ENCODE peak calls at places on chromosomes 6 and 20, in six cellular contexts. One of them, this sample, is unnamed.

GRCh38 chr6:5653801-5654200 is 352.9 kb downstream of the NRN1 start:
- DNase-seq in heart right ventricle: peak; percentile 23
- DNase-seq in stomach: no peak
- DNase-seq in IMR-90: no peak
- DNase-seq in ovary: no peak
- DNase-seq in Peyer's patch: no peak
- DNase-seq in this sample: no peak

GRCh38 chr6:138622967-138623366 is 123.7 kb upstream of the NHSL1 start:
- DNase-seq in heart right ventricle: no peak
- DNase-seq in Peyer's patch: no peak
- DNase-seq in stomach: no peak
- DNase-seq in ovary: no peak
- DNase-seq in IMR-90: no peak
- DNase-seq in this sample: no peak

GRCh38 chr20:42572320-42573016 is 617.2 kb downstream of the PTPRT start:
- DNase-seq in ovary: no peak
- DNase-seq in IMR-90: no peak
- DNase-seq in heart right ventricle: no peak
- DNase-seq in stomach: no peak
- DNase-seq in Peyer's patch: no peak
- DNase-seq in this sample: no peak

GRCh38 chr20:10040070-10040970 is 5.5 kb downstream of the ANKEF1 start:
- DNase-seq in ovary: no peak
- DNase-seq in Peyer's patch: no peak
- DNase-seq in IMR-90: peak; percentile 85
- DNase-seq in heart right ventricle: no peak
- DNase-seq in stomach: no peak
- DNase-seq in this sample: no peak

GRCh38 chr6:35024601-35025054 is 116.5 kb downstream of the TCP11 start:
- DNase-seq in Peyer's patch: no peak
- DNase-seq in IMR-90: peak; percentile 45
- DNase-seq in stomach: peak; percentile 47
- DNase-seq in heart right ventricle: peak; percentile 52
- DNase-seq in ovary: no peak
- DNase-seq in this sample: peak; percentile 57

GRCh38 chr6:89794324-89794723 is 25.3 kb downstream of the MDN1 start:
- DNase-seq in heart right ventricle: no peak
- DNase-seq in Peyer's patch: no peak
- DNase-seq in ovary: no peak
- DNase-seq in stomach: no peak
- DNase-seq in IMR-90: no peak
- DNase-seq in this sample: no peak

GRCh38 chr6:148177589-148178233 is 164.9 kb upstream of the SASH1 start:
- DNase-seq in heart right ventricle: peak; percentile 75
- DNase-seq in ovary: peak; percentile 67
- DNase-seq in Peyer's patch: peak; percentile 20
- DNase-seq in stomach: peak; percentile 79
- DNase-seq in IMR-90: peak; percentile 68
- DNase-seq in this sample: no peak

GRCh38 chr20:58237318-58238182 is 9.1 kb upstream of the ANKRD60 start:
- DNase-seq in stomach: no peak
- DNase-seq in heart right ventricle: no peak
- DNase-seq in ovary: no peak
- DNase-seq in Peyer's patch: no peak
- DNase-seq in IMR-90: peak; percentile 82
- DNase-seq in this sample: no peak

GRCh38 chr6:122947355-122947754 is 48.7 kb upstream of the CLVS2 start:
- DNase-seq in IMR-90: no peak
- DNase-seq in heart right ventricle: no peak
- DNase-seq in ovary: no peak
- DNase-seq in stomach: peak; percentile 22
- DNase-seq in Peyer's patch: no peak
- DNase-seq in this sample: no peak

GRCh38 chr20:9838378-9839295 is at the start of gene PAK5:
- DNase-seq in IMR-90: peak; percentile 15
- DNase-seq in heart right ventricle: no peak
- DNase-seq in stomach: peak; percentile 79
- DNase-seq in ovary: no peak
- DNase-seq in Peyer's patch: no peak
- DNase-seq in this sample: peak; percentile 18

GRCh38 chr20:41287327-41287726 is 30.2 kb downstream of the ZHX3 start:
- DNase-seq in heart right ventricle: no peak
- DNase-seq in ovary: no peak
- DNase-seq in IMR-90: peak; percentile 97
- DNase-seq in stomach: no peak
- DNase-seq in Peyer's patch: no peak
- DNase-seq in this sample: no peak

GRCh38 chr6:89500486-89501020 is 67.6 kb downstream of the ANKRD6 start:
- DNase-seq in Peyer's patch: no peak
- DNase-seq in heart right ventricle: no peak
- DNase-seq in ovary: no peak
- DNase-seq in IMR-90: no peak
- DNase-seq in stomach: no peak
- DNase-seq in this sample: no peak

GRCh38 chr20:62822788-62823651 is 6.2 kb downstream of the COL9A3 start:
- DNase-seq in heart right ventricle: no peak
- DNase-seq in Peyer's patch: peak; percentile 64
- DNase-seq in ovary: no peak
- DNase-seq in IMR-90: peak; percentile 11
- DNase-seq in stomach: peak; percentile 74
- DNase-seq in this sample: peak; percentile 83

GRCh38 chr6:12403201-12403826 is 113.2 kb downstream of the EDN1 start:
- DNase-seq in ovary: no peak
- DNase-seq in Peyer's patch: no peak
- DNase-seq in IMR-90: peak; percentile 69
- DNase-seq in heart right ventricle: no peak
- DNase-seq in stomach: no peak
- DNase-seq in this sample: no peak

GRCh38 chr6:41371461-41371991 is 36.1 kb downstream of the NCR2 start:
- DNase-seq in heart right ventricle: peak; percentile 55
- DNase-seq in IMR-90: peak; percentile 42
- DNase-seq in ovary: no peak
- DNase-seq in Peyer's patch: no peak
- DNase-seq in stomach: peak; percentile 70
- DNase-seq in this sample: no peak

GRCh38 chr6:153208706-153209105 is 77.6 kb upstream of the RGS17 start:
- DNase-seq in stomach: no peak
- DNase-seq in Peyer's patch: no peak
- DNase-seq in IMR-90: no peak
- DNase-seq in ovary: no peak
- DNase-seq in heart right ventricle: peak; percentile 20
- DNase-seq in this sample: no peak

GRCh38 chr6:138377844-138378243 is at the start of gene SMIM28:
- DNase-seq in IMR-90: no peak
- DNase-seq in Peyer's patch: no peak
- DNase-seq in stomach: no peak
- DNase-seq in heart right ventricle: no peak
- DNase-seq in ovary: no peak
- DNase-seq in this sample: no peak

GRCh38 chr6:155521719-155522118 is 66.1 kb upstream of the NOX3 start:
- DNase-seq in stomach: no peak
- DNase-seq in ovary: no peak
- DNase-seq in Peyer's patch: no peak
- DNase-seq in heart right ventricle: no peak
- DNase-seq in IMR-90: peak; percentile 61
- DNase-seq in this sample: no peak

GRCh38 chr20:50693001-50693400 is 1.7 kb upstream of the RIPOR3 start:
- DNase-seq in heart right ventricle: no peak
- DNase-seq in Peyer's patch: no peak
- DNase-seq in stomach: no peak
- DNase-seq in IMR-90: no peak
- DNase-seq in ovary: no peak
- DNase-seq in this sample: no peak

GRCh38 chr6:163828038-163828790 is 413.7 kb downstream of the QKI start:
- DNase-seq in heart right ventricle: peak; percentile 42
- DNase-seq in Peyer's patch: no peak
- DNase-seq in stomach: no peak
- DNase-seq in ovary: no peak
- DNase-seq in IMR-90: peak; percentile 35
- DNase-seq in this sample: no peak

GRCh38 chr20:57262244-57263126 is 4.0 kb downstream of the BMP7 start:
- DNase-seq in heart right ventricle: no peak
- DNase-seq in Peyer's patch: no peak
- DNase-seq in stomach: no peak
- DNase-seq in ovary: no peak
- DNase-seq in IMR-90: no peak
- DNase-seq in this sample: no peak

GRCh38 chr6:132131777-132132176 is 180.6 kb upstream of the CCN2 start:
- DNase-seq in IMR-90: peak; percentile 100
- DNase-seq in ovary: peak; percentile 42
- DNase-seq in Peyer's patch: no peak
- DNase-seq in heart right ventricle: peak; percentile 16
- DNase-seq in stomach: no peak
- DNase-seq in this sample: no peak

GRCh38 chr6:29532320-29532951 is 27.1 kb downstream of the UBD start:
- DNase-seq in IMR-90: no peak
- DNase-seq in stomach: no peak
- DNase-seq in ovary: no peak
- DNase-seq in Peyer's patch: no peak
- DNase-seq in heart right ventricle: no peak
- DNase-seq in this sample: no peak

GRCh38 chr6:132650413-132650812 is 8.6 kb downstream of the TAAR1 start:
- DNase-seq in ovary: no peak
- DNase-seq in Peyer's patch: no peak
- DNase-seq in heart right ventricle: no peak
- DNase-seq in IMR-90: no peak
- DNase-seq in stomach: no peak
- DNase-seq in this sample: no peak

GRCh38 chr6:1380625-1381396 is 8.6 kb upstream of the FOXF2 start:
- DNase-seq in IMR-90: no peak
- DNase-seq in ovary: no peak
- DNase-seq in stomach: no peak
- DNase-seq in Peyer's patch: no peak
- DNase-seq in heart right ventricle: no peak
- DNase-seq in this sample: no peak

GRCh38 chr6:1382883-1383728 is 6.3 kb upstream of the FOXF2 start:
- DNase-seq in ovary: no peak
- DNase-seq in Peyer's patch: no peak
- DNase-seq in heart right ventricle: no peak
- DNase-seq in stomach: no peak
- DNase-seq in IMR-90: no peak
- DNase-seq in this sample: no peak

GRCh38 chr6:1383729-1384548 is 5.4 kb upstream of the FOXF2 start:
- DNase-seq in Peyer's patch: no peak
- DNase-seq in heart right ventricle: no peak
- DNase-seq in IMR-90: no peak
- DNase-seq in ovary: no peak
- DNase-seq in stomach: no peak
- DNase-seq in this sample: no peak

GRCh38 chr6:1381397-1382330 is 7.7 kb upstream of the FOXF2 start:
- DNase-seq in ovary: peak; percentile 28
- DNase-seq in IMR-90: no peak
- DNase-seq in heart right ventricle: peak; percentile 55
- DNase-seq in stomach: peak; percentile 69
- DNase-seq in Peyer's patch: no peak
- DNase-seq in this sample: peak; percentile 63

DNA sequence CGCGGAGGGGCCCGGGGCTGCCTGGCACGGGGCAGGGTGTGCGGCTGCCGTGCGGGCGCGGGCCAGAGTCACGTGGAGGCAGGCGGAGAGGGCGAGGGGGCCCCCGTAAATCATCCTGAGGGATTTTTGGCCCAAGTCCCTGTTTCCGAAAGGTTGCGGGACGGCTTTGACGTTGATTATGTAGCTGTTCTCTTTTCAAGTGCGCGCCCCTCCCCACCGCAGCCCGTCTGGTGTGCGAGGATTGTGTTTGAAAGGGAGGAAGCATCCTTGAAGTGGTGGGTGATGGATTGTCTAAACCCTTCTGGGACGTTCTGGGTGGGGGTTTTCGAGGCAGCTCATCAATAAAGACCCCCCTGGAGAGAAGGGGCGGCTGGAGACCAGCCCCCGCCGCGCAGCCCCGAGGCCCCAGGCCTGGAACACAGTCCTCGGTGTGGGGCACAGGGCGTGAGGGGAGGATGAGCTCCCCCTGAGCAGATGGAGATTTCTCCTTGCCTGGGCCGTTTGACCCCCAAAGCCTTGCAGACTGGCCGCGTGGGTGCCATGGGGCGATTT is 7.0 kb upstream of the FOXF2 start:
- DNase-seq in stomach: no peak
- DNase-seq in ovary: no peak
- DNase-seq in IMR-90: no peak
- DNase-seq in heart right ventricle: no peak
- DNase-seq in Peyer's patch: no peak
- DNase-seq in this sample: no peak
- H3K4me1 ChIP-seq in stomach: peaks cover 63% of the 10 kb centered on the region
- H3K4me1 ChIP-seq in ovary: peaks cover 3% of the 10 kb centered on the region
- H3K4me1 ChIP-seq in IMR-90: peaks cover 8% of the 10 kb centered on the region
- H3K4me1 ChIP-seq in heart right ventricle: peaks cover 56% of the 10 kb centered on the region
- H3K4me1 ChIP-seq in Peyer's patch: peaks cover 4% of the 10 kb centered on the region
- H3K4me1 ChIP-seq in this sample: peaks cover 18% of the 10 kb centered on the region

DNA sequence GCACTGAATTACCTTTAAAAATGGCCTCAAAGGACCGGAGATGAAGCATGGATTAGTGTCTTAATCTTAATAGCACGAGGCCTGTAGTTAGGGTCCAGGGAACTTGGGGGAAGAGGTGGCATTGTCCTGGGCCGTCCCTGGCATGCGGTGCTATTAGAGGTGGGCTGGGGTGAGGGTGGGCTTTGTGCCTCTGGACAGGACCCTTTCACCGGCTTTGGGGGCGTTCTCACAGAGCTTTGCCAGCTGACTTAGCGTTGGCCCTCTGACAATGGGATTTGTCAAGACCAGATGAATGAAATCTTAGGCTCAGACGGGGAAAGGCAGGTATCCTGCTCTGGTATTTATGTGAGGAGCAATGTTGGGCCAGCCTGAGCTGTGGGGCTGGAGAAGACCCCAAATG is 59.6 kb downstream of the ERMARD start:
- DNase-seq in heart right ventricle: no peak
- DNase-seq in IMR-90: no peak
- DNase-seq in ovary: no peak
- DNase-seq in Peyer's patch: no peak
- DNase-seq in stomach: no peak
- DNase-seq in this sample: no peak
- H3K4me3 ChIP-seq in heart right ventricle: no peak overlapping the region
- H3K4me3 ChIP-seq in IMR-90: no peak overlapping the region
- H3K4me3 ChIP-seq in ovary: no peak overlapping the region
- H3K4me3 ChIP-seq in Peyer's patch: no peak overlapping the region
- H3K4me3 ChIP-seq in stomach: no peak overlapping the region
- H3K4me3 ChIP-seq in this sample: no peak overlapping the region

GRCh38 chr6:111844376-111844775 is 28.9 kb downstream of the FYN start:
- DNase-seq in Peyer's patch: no peak
- DNase-seq in stomach: no peak
- DNase-seq in IMR-90: no peak
- DNase-seq in ovary: no peak
- DNase-seq in heart right ventricle: no peak
- DNase-seq in this sample: no peak
- H3K4me1 ChIP-seq in Peyer's patch: peaks cover 34% of the 10 kb centered on the region
- H3K4me1 ChIP-seq in stomach: peaks cover 36% of the 10 kb centered on the region
- H3K4me1 ChIP-seq in IMR-90: peaks cover 21% of the 10 kb centered on the region
- H3K4me1 ChIP-seq in ovary: peaks cover 13% of the 10 kb centered on the region
- H3K4me1 ChIP-seq in heart right ventricle: peaks cover 99% of the 10 kb centered on the region
- H3K4me1 ChIP-seq in this sample: peaks cover 5% of the 10 kb centered on the region

GRCh38 chr6:53461041-53461656 is 83.8 kb downstream of the GCLC start:
- DNase-seq in IMR-90: no peak
- DNase-seq in heart right ventricle: no peak
- DNase-seq in stomach: no peak
- DNase-seq in ovary: no peak
- DNase-seq in Peyer's patch: no peak
- DNase-seq in this sample: no peak
- H3K4me3 ChIP-seq in IMR-90: no peak overlapping the region
- H3K4me3 ChIP-seq in heart right ventricle: no peak overlapping the region
- H3K4me3 ChIP-seq in stomach: no peak overlapping the region
- H3K4me3 ChIP-seq in ovary: no peak overlapping the region
- H3K4me3 ChIP-seq in Peyer's patch: no peak overlapping the region
- H3K4me3 ChIP-seq in this sample: no peak overlapping the region

GRCh38 chr20:52631469-52631868 is 340.7 kb upstream of the TSHZ2 start:
- DNase-seq in Peyer's patch: no peak
- DNase-seq in IMR-90: no peak
- DNase-seq in ovary: no peak
- DNase-seq in stomach: no peak
- DNase-seq in heart right ventricle: no peak
- DNase-seq in this sample: no peak
- H3K4me1 ChIP-seq in Peyer's patch: no peaks in the 10 kb centered on the region
- H3K4me1 ChIP-seq in IMR-90: no peaks in the 10 kb centered on the region
- H3K4me1 ChIP-seq in ovary: no peaks in the 10 kb centered on the region
- H3K4me1 ChIP-seq in stomach: no peaks in the 10 kb centered on the region
- H3K4me1 ChIP-seq in heart right ventricle: no peaks in the 10 kb centered on the region
- H3K4me1 ChIP-seq in this sample: no peaks in the 10 kb centered on the region

This sample was measured in mucosa of descending colon.